ENCODE peak calls at places on chromosomes 16 and 17, in eight cellular contexts. D, Z, H, O, C, F, V and A are unnamed samples.

GRCh38 chr17:60230358-60230757 is 80.6 kb downstream of the CA4 start:
- DNase-seq in F (no peak), C (no peak), H (no peak), Z (no peak), V (no peak), O (no peak), D (no peak), A (no peak)

GRCh38 chr17:80621335-80622169 is 76.9 kb downstream of the RPTOR start:
- DNase-seq in D (no peak), C (no peak), V (no peak), H (no peak), F (no peak), Z (no peak), O (no peak), A (no peak)

GRCh38 chr17:5706835-5707234 is 122.5 kb upstream of the NLRP1 start:
- DNase-seq in F (peak), O (peak), C (no peak), H (no peak), Z (peak), D (no peak), V (peak), A (no peak)

GRCh38 chr16:69073181-69073669 is 32.2 kb upstream of the HAS3 start:
- DNase-seq in H (no peak), O (peak), Z (no peak), F (peak), V (no peak), D (no peak), C (no peak), A (peak)

GRCh38 chr16:69526831-69527655 is 38.7 kb upstream of the NFAT5 start:
- DNase-seq in V (no peak), F (no peak), Z (no peak), O (no peak), C (no peak), D (no peak), H (no peak), A (no peak)

GRCh38 chr17:49498037-49498615 is 3.0 kb downstream of the NGFR start:
- DNase-seq in Z (no peak), F (no peak), C (no peak), V (no peak), D (no peak), H (no peak), O (no peak), A (no peak)

GRCh38 chr17:10875984-10876555 is 38.2 kb upstream of the PIRT start:
- DNase-seq in V (peak), O (peak), C (no peak), H (no peak), Z (no peak), F (peak), D (no peak), A (no peak)

GRCh38 chr16:88519240-88519639 is 51.0 kb upstream of the ZC3H18 start:
- DNase-seq in D (no peak), O (no peak), Z (no peak), H (no peak), F (no peak), C (no peak), V (no peak), A (no peak)

GRCh38 chr17:10646393-10646990 is 10.6 kb downstream of the MYH3 start:
- DNase-seq in V (peak), C (peak), Z (peak), H (peak), O (peak), F (peak), D (peak), A (no peak)

GRCh38 chr17:41962768-41963434 is 3.7 kb upstream of the CNP start:
- DNase-seq in O (peak), V (peak), C (peak), F (peak), H (peak), Z (peak), D (peak), A (no peak)

GRCh38 chr16:89009343-89010209 is 32.6 kb upstream of the CBFA2T3 start:
- DNase-seq in D (no peak), V (no peak), C (peak), Z (no peak), H (no peak), O (no peak), F (peak), A (peak)

GRCh38 chr16:56911771-56912541 is 20.0 kb upstream of the HERPUD1 start:
- DNase-seq in V (peak), O (peak), H (no peak), D (peak), C (peak), Z (no peak), F (no peak), A (no peak)

GRCh38 chr17:81392909-81393654 is 2.2 kb upstream of the BAHCC1 start:
- DNase-seq in O (peak), H (no peak), Z (no peak), D (no peak), C (no peak), V (peak), F (no peak), A (no peak)

GRCh38 chr16:48559462-48560211 is 50.3 kb downstream of the N4BP1 start:
- DNase-seq in D (no peak), F (no peak), C (no peak), Z (no peak), H (no peak), O (no peak), V (no peak), A (no peak)

GRCh38 chr17:31515226-31515759 is 123.8 kb downstream of the RAB11FIP4 start:
- DNase-seq in C (no peak), D (no peak), V (no peak), H (no peak), Z (no peak), F (no peak), O (no peak), A (no peak)

GRCh38 chr17:63998050-63998720 is at the start of gene PRR29:
- DNase-seq in H (peak), F (peak), Z (peak), V (peak), C (peak), O (peak), D (peak), A (peak)

GRCh38 chr17:44170499-44171201 is at the start of gene ASB16:
- DNase-seq in V (no peak), Z (no peak), O (no peak), F (peak), C (no peak), D (peak), H (no peak), A (no peak)

GRCh38 chr16:51321251-51321650 is 170.2 kb upstream of the SALL1 start:
- DNase-seq in O (no peak), F (no peak), C (no peak), V (no peak), D (no peak), Z (no peak), H (no peak), A (no peak)

GRCh38 chr17:54932711-54933110 is 32.1 kb downstream of the TOM1L1 start:
- DNase-seq in Z (no peak), C (no peak), O (peak), V (no peak), H (no peak), F (no peak), D (no peak), A (no peak)

GRCh38 chr16:73056911-73057310 is 9.0 kb upstream of the ZFHX3 start:
- DNase-seq in C (no peak), O (no peak), V (no peak), H (no peak), D (no peak), F (peak), Z (no peak), A (no peak)

GRCh38 chr17:14161419-14161818 is 75.2 kb downstream of the CDRT15 start:
- DNase-seq in V (no peak), H (no peak), D (no peak), O (no peak), Z (no peak), C (no peak), F (no peak), A (no peak)

GRCh38 chr16:66711581-66711980 is 15.0 kb upstream of the CMTM4 start:
- DNase-seq in Z (no peak), O (no peak), V (no peak), H (no peak), D (no peak), F (no peak), C (peak), A (no peak)

GRCh38 chr17:16027708-16028584 is 28.3 kb downstream of the TTC19 start:
- DNase-seq in O (peak), D (no peak), C (no peak), H (peak), F (peak), V (no peak), Z (peak), A (peak)

GRCh38 chr17:65662166-65662565 is 100.7 kb upstream of the AXIN2 start:
- DNase-seq in D (no peak), H (no peak), V (no peak), Z (no peak), C (no peak), O (no peak), F (no peak), A (no peak)

GRCh38 chr17:63029520-63029919 is 63.5 kb downstream of the TANC2 start:
- DNase-seq in F (no peak), V (no peak), O (no peak), H (no peak), Z (peak), D (no peak), C (no peak), A (no peak)

GRCh38 chr17:72887917-72888316 is 204.6 kb downstream of the SLC39A11 start:
- DNase-seq in Z (no peak), D (no peak), H (no peak), O (no peak), C (no peak), V (no peak), F (no peak), A (no peak)

GRCh38 chr16:59013930-59014329 is 279.8 kb upstream of the GOT2 start:
- DNase-seq in C (no peak), F (no peak), D (no peak), O (no peak), Z (no peak), V (no peak), H (no peak), A (no peak)

GRCh38 chr17:48294193-48294909 is 135.7 kb downstream of the SKAP1 start:
- DNase-seq in Z (no peak), O (no peak), V (no peak), D (no peak), F (no peak), H (peak), C (no peak), A (no peak)

GRCh38 chr17:17780941-17781590 is 55.7 kb downstream of the SREBF1 start:
- DNase-seq in D (no peak), H (peak), Z (peak), V (peak), O (peak), F (peak), C (peak), A (no peak)

GRCh38 chr17:65855245-65855644 is 293.8 kb upstream of the AXIN2 start:
- DNase-seq in F (peak), H (no peak), O (no peak), C (no peak), Z (no peak), D (no peak), V (no peak), A (no peak)

GRCh38 chr16:10188236-10188635 is 6.0 kb upstream of the GRIN2A start:
- DNase-seq in H (no peak), V (no peak), D (no peak), F (no peak), O (no peak), Z (no peak), C (no peak), A (no peak)
- H3K27ac ChIP-seq in H (no peak), V (no peak), D (no peak), F (no peak), O (no peak), Z (no peak), C (no peak), A (no peak)

DNA sequence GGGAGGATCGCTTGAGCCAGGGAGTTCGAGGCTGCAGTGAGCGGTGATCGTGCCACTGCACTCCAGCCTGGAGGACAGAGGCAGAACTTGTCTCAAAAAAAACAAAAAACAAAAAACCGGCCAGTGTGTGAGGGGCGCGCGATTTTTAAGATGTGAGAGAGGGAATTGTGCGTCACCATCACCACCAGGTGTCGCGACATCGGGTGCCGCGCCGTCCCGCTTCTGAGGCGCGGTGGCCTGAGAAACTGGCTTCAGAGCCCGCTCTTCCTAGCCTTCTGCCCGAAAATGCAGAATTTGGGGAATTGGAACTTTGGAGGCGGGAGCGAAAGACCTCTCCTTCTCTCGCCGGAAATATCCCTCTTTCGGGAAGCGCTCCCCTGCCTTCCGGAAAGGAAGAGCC is 524.8 kb downstream of the KCNJ18 start:
- DNase-seq in F (no peak), D (no peak), V (no peak), Z (no peak), O (no peak), C (no peak), H (no peak), A (no peak)
- H3K4me3 ChIP-seq in F (no peak), D (no peak), V (no peak), Z (no peak), O (no peak), C (no peak), H (no peak), A (no peak)

GRCh38 chr17:40093005-40093579 is 7.3 kb downstream of the NR1D1 start:
- DNase-seq in O (no peak), Z (no peak), V (peak), D (peak), C (no peak), H (peak), F (no peak), A (no peak)

GRCh38 chr17:40095356-40095943 is 4.9 kb downstream of the NR1D1 start:
- DNase-seq in D (peak), V (no peak), F (no peak), O (no peak), C (peak), Z (no peak), H (peak), A (no peak)

GRCh38 chr17:40095944-40096791 is 4.2 kb downstream of the NR1D1 start:
- DNase-seq in C (peak), V (no peak), F (no peak), Z (no peak), H (peak), D (peak), O (no peak), A (no peak)

GRCh38 chr17:40093580-40094201 is 6.7 kb downstream of the NR1D1 start:
- DNase-seq in O (no peak), D (peak), Z (no peak), C (peak), F (no peak), H (peak), V (no peak), A (no peak)

GRCh38 chr17:40094874-40095273 is 5.5 kb downstream of the NR1D1 start:
- DNase-seq in F (no peak), O (no peak), C (peak), Z (no peak), V (no peak), H (no peak), D (peak), A (no peak)
- H3K27ac ChIP-seq in F (no peak), O (no peak), C (peak), Z (no peak), V (peak), H (peak), D (peak), A (no peak)

GRCh38 chr16:19654147-19654546 is 63.9 kb downstream of the KNOP1 start:
- DNase-seq in C (no peak), H (no peak), V (no peak), Z (no peak), D (no peak), O (no peak), F (no peak), A (no peak)
- H3K4me3 ChIP-seq in C (no peak), H (no peak), V (no peak), Z (no peak), D (no peak), O (no peak), F (no peak), A (no peak)

GRCh38 chr17:82553210-82553930 is 33.8 kb downstream of the FOXK2 start:
- DNase-seq in C (no peak), F (no peak), H (no peak), O (no peak), V (no peak), Z (no peak), D (peak), A (no peak)
- H3K27ac ChIP-seq in C (peak), F (peak), H (no peak), O (no peak), V (no peak), Z (no peak), D (peak), A (no peak)

GRCh38 chr17:34637548-34638525 is 58.5 kb downstream of the TMEM132E start:
- DNase-seq in O (peak), F (peak), C (peak), D (peak), H (peak), Z (peak), V (peak), A (no peak)
- H3K4me3 ChIP-seq in O (no peak), F (no peak), C (peak), D (peak), H (no peak), Z (no peak), V (peak), A (no peak)

GRCh38 chr17:75502072-75502745 is 13.1 kb downstream of the CASKIN2 start:
- DNase-seq in Z (no peak), C (no peak), H (no peak), D (no peak), O (no peak), F (no peak), V (no peak), A (no peak)
- H3K27ac ChIP-seq in Z (no peak), C (peak), H (no peak), D (peak), O (no peak), F (no peak), V (no peak), A (no peak)

GRCh38 chr17:77963441-77963840 is 4.9 kb downstream of the TNRC6C start:
- DNase-seq in F (peak), Z (peak), O (peak), D (peak), H (peak), V (peak), C (peak), A (no peak)
- H3K4me3 ChIP-seq in F (no peak), Z (no peak), O (no peak), D (no peak), H (no peak), V (no peak), C (no peak), A (no peak)

DNA sequence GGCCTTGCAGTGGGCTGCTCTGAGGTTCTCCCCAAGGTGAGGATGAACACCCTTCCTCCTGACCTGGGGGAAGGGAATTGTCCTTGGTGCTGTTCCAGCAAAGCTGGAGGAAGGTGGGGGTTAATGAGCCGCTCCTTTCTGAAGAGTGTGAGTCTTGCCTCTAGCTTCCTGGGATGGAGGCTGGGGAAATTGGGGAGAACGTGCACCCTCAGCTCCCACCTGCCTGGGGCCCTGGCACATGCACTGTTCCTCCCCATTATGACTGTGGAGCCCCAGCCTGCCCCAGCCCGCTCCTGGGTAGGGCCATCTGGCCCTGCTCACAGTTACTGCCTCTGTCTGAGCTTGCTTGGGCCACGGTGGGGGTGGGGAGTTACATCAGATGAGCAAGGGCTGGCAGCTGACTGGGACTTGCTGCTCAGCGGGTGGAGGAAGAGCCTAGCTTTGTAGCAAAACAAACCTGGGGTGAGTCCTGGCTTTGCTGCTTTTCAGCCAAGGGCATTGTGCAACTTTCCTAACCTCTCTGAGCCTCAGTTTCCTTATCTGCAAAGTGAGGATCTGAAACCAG is 11.1 kb downstream of the TNS4 start:
- DNase-seq in D (peak), O (no peak), H (no peak), C (peak), V (peak), Z (peak), F (peak), A (no peak)
- H3K27ac ChIP-seq in D (no peak), O (no peak), H (no peak), C (peak), V (no peak), Z (peak), F (peak), A (peak)